ENCODE peak calls at places on chromosomes 2 and 18, in five cellular contexts. A is AG09309, I is HFFc6, N is neural crest cell, Z is astrocyte of the spinal cord. R is an unnamed sample.

GRCh38 chr18:13219576-13219975 is 1.0 kb downstream of the LDLRAD4 start:
- DNase-seq in A (no peak), I (no peak), N (no peak), Z (no peak), R (no peak)

GRCh38 chr2:172712251-172712650 is 23.4 kb upstream of the RAPGEF4 start:
- DNase-seq in A (no peak), I (no peak), N (no peak), Z (no peak), R (no peak)

GRCh38 chr18:60980422-60981005 is 352.7 kb upstream of the CDH20 start:
- DNase-seq in A (no peak), I (no peak), N (no peak), Z (no peak), R (no peak)

GRCh38 chr2:3522851-3523481 is 3.6 kb upstream of the ADI1 start:
- DNase-seq in A (no peak), I (no peak), N (no peak), Z (no peak), R (no peak)

GRCh38 chr2:207926133-207927076 is 98.9 kb downstream of the PLEKHM3 start:
- DNase-seq in A (peak; percentile 56), I (peak; percentile 76), N (no peak), Z (peak; percentile 52), R (no peak)

GRCh38 chr2:241087420-241088268 is 14.4 kb downstream of the MTERF4 start:
- DNase-seq in A (no peak), I (no peak), N (no peak), Z (no peak), R (peak; percentile 63)

GRCh38 chr2:150027164-150027563 is 439.6 kb upstream of the MMADHC start:
- DNase-seq in A (no peak), I (no peak), N (no peak), Z (no peak), R (no peak)

GRCh38 chr2:15546297-15547098 is 14.6 kb downstream of the NBAS start:
- DNase-seq in A (no peak), I (no peak), N (no peak), Z (no peak), R (no peak)

DNA sequence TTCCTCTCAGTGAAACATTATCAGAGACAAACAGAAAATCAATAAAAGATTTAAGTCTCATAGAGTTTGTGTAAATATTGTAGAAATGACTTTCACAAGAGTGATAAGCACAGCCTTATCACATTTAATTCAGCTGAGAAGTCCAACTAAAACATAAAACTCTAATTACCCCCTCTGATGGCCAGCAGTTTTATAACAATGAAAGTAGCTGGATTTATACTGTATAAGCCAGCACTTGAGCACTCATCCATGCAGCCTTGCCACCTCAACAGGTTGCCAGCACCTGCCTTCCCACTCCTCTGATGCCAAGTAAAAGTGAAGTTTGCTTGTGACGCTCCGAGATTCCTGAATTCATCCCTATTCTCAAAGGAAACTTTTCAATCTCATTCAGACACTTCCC is 103.0 kb upstream of the STK39 start:
- DNase-seq in A (no peak), I (no peak), N (no peak), Z (no peak), R (no peak)
- TF ChIP-seq CTCF in A (no peak), I (no peak), N (no peak), Z (no peak), R (no peak)

GRCh38 chr2:28753043-28753683 is 1.5 kb downstream of the PPP1CB start:
- DNase-seq in A (peak; percentile 34), I (peak; percentile 58), N (no peak), Z (peak; percentile 90), R (peak; percentile 41)
- TF ChIP-seq CTCF in A (peak; percentile 71), I (peak; percentile 84), N (peak; percentile 74), Z (peak; percentile 71), R (peak; percentile 64)

DNA sequence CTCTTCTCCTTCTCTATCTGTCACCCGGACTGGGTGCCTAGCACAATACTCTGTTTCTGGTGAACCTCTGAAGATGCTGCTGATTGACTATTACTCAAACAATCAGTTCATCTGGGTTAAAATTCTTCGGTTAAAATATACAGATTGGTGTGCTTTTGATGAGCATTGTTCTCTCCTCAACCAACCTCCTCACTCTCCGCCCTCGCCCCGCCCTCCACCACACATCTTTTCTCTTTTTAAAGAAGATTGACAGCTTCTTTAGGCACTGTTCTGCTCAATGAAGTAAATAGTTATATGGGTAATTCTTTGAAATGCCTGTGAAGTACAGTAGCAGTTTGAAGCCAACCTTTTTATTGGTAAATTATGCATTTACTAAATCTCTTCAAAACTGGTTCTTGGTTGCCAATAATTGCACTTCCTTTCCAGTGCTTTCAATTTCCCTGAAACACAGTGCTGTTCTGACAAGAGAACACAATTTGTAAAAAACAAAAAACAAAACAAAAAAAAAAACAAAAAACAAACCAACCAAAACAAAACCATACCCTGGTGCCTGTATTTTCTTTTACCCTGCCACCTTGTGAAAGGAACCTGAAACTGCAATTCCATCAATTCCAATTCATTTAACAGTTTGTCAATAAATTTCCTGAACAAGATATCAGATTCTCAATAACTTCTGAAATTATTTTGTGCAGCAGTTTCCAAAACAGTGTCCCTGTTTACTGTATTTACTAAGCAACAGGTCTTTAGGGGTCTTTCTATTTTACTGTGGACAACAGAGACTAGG is 188.6 kb downstream of the LRP1B start:
- DNase-seq in A (no peak), I (no peak), N (no peak), Z (no peak), R (no peak)
- TF ChIP-seq CTCF in A (no peak), I (peak; percentile 52), N (peak; percentile 53), Z (peak; percentile 39), R (peak; percentile 20)

DNA sequence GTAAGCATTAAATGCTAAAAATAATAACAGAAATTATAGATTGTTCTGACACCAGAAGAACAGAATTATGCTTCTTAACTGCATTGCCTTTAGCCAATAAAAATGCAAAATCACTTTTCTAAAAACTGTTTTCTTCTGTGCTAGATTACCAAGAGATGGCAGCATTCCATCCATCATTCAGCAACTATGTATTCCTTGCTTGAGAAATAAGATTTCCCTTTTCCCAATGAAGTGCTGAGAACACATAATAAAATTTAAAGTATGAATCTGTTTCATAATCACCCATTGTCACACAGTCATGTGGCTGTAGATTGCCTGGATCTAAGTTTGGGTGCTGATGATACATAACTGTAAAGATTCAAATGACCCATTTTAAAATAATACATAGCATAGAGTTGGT is 504.2 kb downstream of the TDRD15 start:
- DNase-seq in A (no peak), I (no peak), N (no peak), Z (no peak), R (no peak)
- TF ChIP-seq CTCF in A (no peak), I (no peak), N (no peak), Z (no peak), R (no peak)

GRCh38 chr2:136023416-136023815 is 38.0 kb upstream of the DARS1 start:
- DNase-seq in A (no peak), I (no peak), N (no peak), Z (no peak), R (no peak)

GRCh38 chr2:136024616-136025015 is 39.2 kb upstream of the DARS1 start:
- DNase-seq in A (no peak), I (no peak), N (no peak), Z (peak; percentile 44), R (no peak)

GRCh38 chr2:136022747-136023146 is 37.3 kb upstream of the DARS1 start:
- DNase-seq in A (no peak), I (no peak), N (no peak), Z (no peak), R (no peak)

GRCh38 chr2:136025057-136025973 is 39.9 kb upstream of the DARS1 start:
- DNase-seq in A (no peak), I (no peak), N (peak; percentile 86), Z (peak; percentile 68), R (peak; percentile 45)

DNA sequence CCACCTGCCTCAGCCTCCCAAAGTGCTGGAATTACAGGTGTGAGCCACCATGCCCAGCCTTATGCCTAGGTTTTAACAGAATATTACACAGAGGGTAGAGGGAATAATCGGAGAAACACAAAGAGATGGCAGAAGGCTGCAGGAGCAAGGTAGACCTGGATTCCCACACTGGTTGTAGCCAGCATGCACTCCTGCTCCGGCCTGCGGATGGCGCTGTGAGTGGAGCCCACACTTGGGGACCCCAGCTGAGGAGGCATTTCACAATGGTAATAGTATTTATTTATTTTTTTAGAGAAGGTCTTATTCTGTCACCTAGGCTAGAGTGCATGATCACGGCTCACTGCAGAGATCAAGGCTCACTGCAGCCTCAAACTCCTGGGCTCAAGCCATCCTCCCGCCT is 38.8 kb upstream of the DARS1 start:
- DNase-seq in A (no peak), I (no peak), N (no peak), Z (no peak), R (no peak)
- TF ChIP-seq CTCF in A (no peak), I (peak; percentile 17), N (no peak), Z (no peak), R (no peak)

DNA sequence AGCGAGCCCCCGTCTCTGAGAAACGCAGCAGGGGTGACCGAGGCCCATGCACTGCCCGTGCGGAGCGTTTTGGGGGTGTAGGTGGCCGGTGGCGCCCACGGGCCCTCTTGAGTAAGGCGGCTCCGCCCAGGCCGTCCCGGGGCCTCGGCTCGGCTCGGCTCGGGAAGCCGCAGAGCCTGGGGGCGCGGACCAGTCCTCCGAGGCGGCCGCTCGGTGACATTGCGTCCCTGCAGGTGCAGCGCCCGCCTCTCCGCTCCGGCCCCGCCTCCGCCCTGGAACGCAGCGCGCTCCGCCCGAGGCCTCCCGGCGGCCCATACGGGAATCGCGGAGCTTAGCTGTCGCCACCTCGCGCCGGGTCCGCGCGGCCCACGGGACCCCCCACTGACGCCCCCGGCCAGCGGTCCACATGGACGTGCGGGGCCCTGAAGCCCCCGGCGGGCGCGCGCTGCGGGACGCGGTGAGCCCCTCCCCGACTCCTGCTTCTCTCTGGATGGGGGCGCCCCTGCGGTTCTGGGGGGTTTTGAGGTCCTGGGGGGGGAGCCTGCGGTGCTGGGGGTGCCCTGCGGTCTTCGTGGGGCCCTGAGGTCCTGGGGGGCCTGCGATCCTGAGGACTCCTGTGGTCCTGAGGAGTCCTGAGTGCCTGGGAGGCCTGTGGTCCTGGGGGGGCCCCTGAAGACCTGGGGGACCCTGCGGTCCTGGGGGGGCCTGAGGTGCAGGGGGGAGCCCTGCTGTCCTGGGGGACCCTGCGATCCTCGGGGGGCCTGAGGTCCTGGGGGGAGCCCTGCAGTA is at the start of gene HSBP1L1:
- DNase-seq in A (no peak), I (no peak), N (peak; percentile 64), Z (no peak), R (peak; percentile 92)
- TF ChIP-seq CTCF in A (no peak), I (peak; percentile 44), N (peak; percentile 39), Z (peak; percentile 9), R (peak; percentile 37)